ENCODE peak calls at places on chromosomes 5 and 9, in ten cellular contexts. E is lower lobe of right lung; K is AG04450; B is lower leg skin; X is RWPE1; M is sigmoid colon; Y is ACHN; N is trophoblast cell; D is pancreas; T is stimulated activated CD4-positive, alpha-beta T cell treated with anti-CD3 and anti-CD28 coated beads, Interleukin-4, amount 100 ng/mL, for 48 hours. W is an unnamed sample.

GRCh38 chr9:20558609-20559016 is 63.7 kb downstream of the MLLT3 start:
- DNase-seq in T (no peak), E (no peak), K (peak), M (no peak), N (no peak), Y (no peak), X (peak), B (no peak), D (no peak), W (no peak)

GRCh38 chr5:142303576-142303975 is 21.2 kb downstream of the SPRY4 start:
- DNase-seq in Y (no peak), K (no peak), X (no peak), E (no peak), N (no peak), D (no peak), M (no peak), B (no peak), T (no peak), W (no peak)

GRCh38 chr9:21995652-21996275 is 1.2 kb downstream of the CDKN2B-AS1 start:
- DNase-seq in K (no peak), Y (no peak), M (no peak), B (peak), T (no peak), E (peak), D (peak), X (no peak), N (peak), W (peak)

GRCh38 chr9:13942695-13943094 is 371.2 kb downstream of the NFIB start:
- DNase-seq in Y (peak), M (peak), K (peak), X (peak), T (peak), N (peak), E (no peak), D (no peak), B (no peak), W (no peak)

GRCh38 chr5:80069918-80070318 is 34.8 kb downstream of the THBS4 start:
- DNase-seq in D (no peak), X (no peak), K (no peak), N (no peak), T (no peak), E (peak), B (no peak), M (no peak), Y (no peak), W (no peak)

GRCh38 chr5:8685704-8686103 is 816.8 kb downstream of the MTRR start:
- DNase-seq in T (no peak), D (no peak), Y (no peak), K (no peak), E (no peak), M (no peak), N (no peak), X (no peak), B (no peak), W (no peak)

GRCh38 chr5:93574041-93574938 is 6.7 kb downstream of the NR2F1-AS1 start:
- DNase-seq in T (no peak), X (no peak), E (no peak), D (no peak), B (no peak), M (no peak), Y (no peak), K (no peak), N (no peak), W (no peak)

GRCh38 chr9:19020886-19021285 is 12.1 kb downstream of the SAXO1 start:
- DNase-seq in Y (no peak), D (no peak), N (no peak), X (no peak), B (no peak), K (no peak), E (no peak), T (no peak), M (no peak), W (no peak)

GRCh38 chr5:54610197-54610898 is 92.8 kb downstream of the SNX18 start:
- DNase-seq in E (no peak), Y (no peak), D (no peak), N (no peak), M (no peak), K (no peak), B (no peak), T (no peak), X (no peak), W (no peak)

GRCh38 chr9:84379740-84380139 is 39.2 kb upstream of the SLC28A3 start:
- DNase-seq in E (no peak), K (no peak), D (no peak), M (no peak), Y (no peak), X (no peak), T (no peak), B (no peak), N (no peak), W (no peak)

GRCh38 chr9:72856985-72857631 is 95.7 kb downstream of the ALDH1A1 start:
- DNase-seq in Y (peak), E (no peak), X (peak), N (peak), D (no peak), T (no peak), B (no peak), K (peak), M (no peak), W (no peak)

GRCh38 chr5:142839711-142840441 is 69.7 kb downstream of the ARHGAP26 start:
- DNase-seq in K (no peak), D (no peak), E (no peak), X (no peak), B (peak), M (peak), N (no peak), Y (no peak), T (no peak), W (peak)

GRCh38 chr5:179288809-179289185 is 56.5 kb downstream of the ADAMTS2 start:
- DNase-seq in X (no peak), B (peak), D (peak), M (peak), K (no peak), E (peak), T (no peak), N (no peak), Y (no peak), W (peak)

GRCh38 chr9:128635266-128636023 is 21.2 kb downstream of the DYNC2I2 start:
- DNase-seq in T (no peak), D (peak), M (peak), K (peak), B (peak), E (peak), Y (peak), N (peak), X (peak), W (peak)